ENCODE peak calls at places on chromosome 21, in nine cellular contexts. One of them, this sample, is unnamed.

GRCh38 chr21:36698160-36699025 is 522 bp upstream of the SIM2 start:
- DNase-seq in PC-3: peak
- DNase-seq in GM23248: no peak
- DNase-seq in GM23338: peak
- DNase-seq in neural progenitor cell: peak
- DNase-seq in MM.1S: no peak
- DNase-seq in HCT116: peak
- DNase-seq in hepatocyte: no peak
- DNase-seq in SK-N-SH: peak
- DNase-seq in this sample: no peak

GRCh38 chr21:26115899-26116298 is 54.7 kb downstream of the APP start:
- DNase-seq in PC-3: peak
- DNase-seq in GM23248: peak
- DNase-seq in GM23338: no peak
- DNase-seq in neural progenitor cell: no peak
- DNase-seq in MM.1S: no peak
- DNase-seq in HCT116: no peak
- DNase-seq in hepatocyte: no peak
- DNase-seq in SK-N-SH: no peak
- DNase-seq in this sample: no peak

GRCh38 chr21:22575165-22575584 is 1577.0 kb downstream of the NCAM2 start:
- DNase-seq in PC-3: peak
- DNase-seq in GM23248: no peak
- DNase-seq in GM23338: peak
- DNase-seq in neural progenitor cell: peak
- DNase-seq in MM.1S: peak
- DNase-seq in HCT116: no peak
- DNase-seq in hepatocyte: peak
- DNase-seq in SK-N-SH: peak
- DNase-seq in this sample: peak

GRCh38 chr21:37509802-37510393 is 143.3 kb downstream of the DYRK1A start:
- DNase-seq in PC-3: no peak
- DNase-seq in GM23248: peak
- DNase-seq in GM23338: no peak
- DNase-seq in neural progenitor cell: no peak
- DNase-seq in MM.1S: no peak
- DNase-seq in HCT116: no peak
- DNase-seq in hepatocyte: peak
- DNase-seq in SK-N-SH: peak
- DNase-seq in this sample: no peak

GRCh38 chr21:36839123-36839522 is 127.3 kb downstream of the HLCS start:
- DNase-seq in PC-3: no peak
- DNase-seq in GM23248: peak
- DNase-seq in GM23338: no peak
- DNase-seq in neural progenitor cell: no peak
- DNase-seq in MM.1S: no peak
- DNase-seq in HCT116: no peak
- DNase-seq in hepatocyte: no peak
- DNase-seq in SK-N-SH: no peak
- DNase-seq in this sample: no peak

GRCh38 chr21:15592271-15592860 is 137.4 kb upstream of the USP25 start:
- DNase-seq in PC-3: peak
- DNase-seq in GM23248: peak
- DNase-seq in GM23338: peak
- DNase-seq in neural progenitor cell: peak
- DNase-seq in MM.1S: peak
- DNase-seq in HCT116: peak
- DNase-seq in hepatocyte: peak
- DNase-seq in SK-N-SH: peak
- DNase-seq in this sample: peak

GRCh38 chr21:33300701-33301631 is 23.8 kb upstream of the IFNAR1 start:
- DNase-seq in PC-3: peak
- DNase-seq in GM23248: no peak
- DNase-seq in GM23338: no peak
- DNase-seq in neural progenitor cell: no peak
- DNase-seq in MM.1S: no peak
- DNase-seq in HCT116: no peak
- DNase-seq in hepatocyte: no peak
- DNase-seq in SK-N-SH: peak
- DNase-seq in this sample: peak

GRCh38 chr21:29196021-29196663 is 65.7 kb downstream of the MAP3K7CL start:
- DNase-seq in PC-3: peak
- DNase-seq in GM23248: peak
- DNase-seq in GM23338: peak
- DNase-seq in neural progenitor cell: no peak
- DNase-seq in MM.1S: peak
- DNase-seq in HCT116: peak
- DNase-seq in hepatocyte: peak
- DNase-seq in SK-N-SH: peak
- DNase-seq in this sample: peak

GRCh38 chr21:37837381-37837780 is 78.9 kb downstream of the KCNJ6 start:
- DNase-seq in PC-3: no peak
- DNase-seq in GM23248: no peak
- DNase-seq in GM23338: no peak
- DNase-seq in neural progenitor cell: no peak
- DNase-seq in MM.1S: no peak
- DNase-seq in HCT116: no peak
- DNase-seq in hepatocyte: no peak
- DNase-seq in SK-N-SH: no peak
- DNase-seq in this sample: no peak

GRCh38 chr21:38913120-38913975 is 107.6 kb downstream of the ETS2 start:
- DNase-seq in PC-3: peak
- DNase-seq in GM23248: peak
- DNase-seq in GM23338: peak
- DNase-seq in neural progenitor cell: peak
- DNase-seq in MM.1S: no peak
- DNase-seq in HCT116: peak
- DNase-seq in hepatocyte: peak
- DNase-seq in SK-N-SH: peak
- DNase-seq in this sample: no peak

GRCh38 chr21:37452222-37452621 is 85.6 kb downstream of the DYRK1A start:
- DNase-seq in PC-3: no peak
- DNase-seq in GM23248: peak
- DNase-seq in GM23338: no peak
- DNase-seq in neural progenitor cell: no peak
- DNase-seq in MM.1S: no peak
- DNase-seq in HCT116: no peak
- DNase-seq in hepatocyte: peak
- DNase-seq in SK-N-SH: peak
- DNase-seq in this sample: no peak

GRCh38 chr21:19565587-19565986 is 1162.0 kb upstream of the TMPRSS15 start:
- DNase-seq in PC-3: peak
- DNase-seq in GM23248: no peak
- DNase-seq in GM23338: no peak
- DNase-seq in neural progenitor cell: no peak
- DNase-seq in MM.1S: no peak
- DNase-seq in HCT116: no peak
- DNase-seq in hepatocyte: no peak
- DNase-seq in SK-N-SH: no peak
- DNase-seq in this sample: no peak

GRCh38 chr21:33327326-33327725 is 2.6 kb downstream of the IFNAR1 start:
- DNase-seq in PC-3: no peak
- DNase-seq in GM23248: no peak
- DNase-seq in GM23338: no peak
- DNase-seq in neural progenitor cell: no peak
- DNase-seq in MM.1S: no peak
- DNase-seq in HCT116: no peak
- DNase-seq in hepatocyte: no peak
- DNase-seq in SK-N-SH: no peak
- DNase-seq in this sample: no peak

GRCh38 chr21:31730687-31731111 is 1.2 kb downstream of the SCAF4 start:
- DNase-seq in PC-3: peak
- DNase-seq in GM23248: peak
- DNase-seq in GM23338: peak
- DNase-seq in neural progenitor cell: peak
- DNase-seq in MM.1S: no peak
- DNase-seq in HCT116: no peak
- DNase-seq in hepatocyte: no peak
- DNase-seq in SK-N-SH: no peak
- DNase-seq in this sample: peak

GRCh38 chr21:37787456-37787855 is 128.8 kb downstream of the KCNJ6 start:
- DNase-seq in PC-3: peak
- DNase-seq in GM23248: peak
- DNase-seq in GM23338: no peak
- DNase-seq in neural progenitor cell: no peak
- DNase-seq in MM.1S: no peak
- DNase-seq in HCT116: no peak
- DNase-seq in hepatocyte: no peak
- DNase-seq in SK-N-SH: no peak
- DNase-seq in this sample: no peak

GRCh38 chr21:46250146-46250725 is 21.7 kb upstream of the LSS start:
- DNase-seq in PC-3: no peak
- DNase-seq in GM23248: no peak
- DNase-seq in GM23338: no peak
- DNase-seq in neural progenitor cell: no peak
- DNase-seq in MM.1S: no peak
- DNase-seq in HCT116: no peak
- DNase-seq in hepatocyte: no peak
- DNase-seq in SK-N-SH: no peak
- DNase-seq in this sample: peak

GRCh38 chr21:15243356-15243755 is 178.6 kb upstream of the NRIP1 start:
- DNase-seq in PC-3: no peak
- DNase-seq in GM23248: no peak
- DNase-seq in GM23338: peak
- DNase-seq in neural progenitor cell: no peak
- DNase-seq in MM.1S: no peak
- DNase-seq in HCT116: no peak
- DNase-seq in hepatocyte: no peak
- DNase-seq in SK-N-SH: no peak
- DNase-seq in this sample: no peak

GRCh38 chr21:43958364-43959158 is 53.5 kb upstream of the TRAPPC10 start:
- DNase-seq in PC-3: no peak
- DNase-seq in GM23248: no peak
- DNase-seq in GM23338: no peak
- DNase-seq in neural progenitor cell: no peak
- DNase-seq in MM.1S: no peak
- DNase-seq in HCT116: no peak
- DNase-seq in hepatocyte: no peak
- DNase-seq in SK-N-SH: no peak
- DNase-seq in this sample: no peak

GRCh38 chr21:39003982-39004775 is 179.1 kb downstream of the PSMG1 start:
- DNase-seq in PC-3: no peak
- DNase-seq in GM23248: peak
- DNase-seq in GM23338: no peak
- DNase-seq in neural progenitor cell: no peak
- DNase-seq in MM.1S: no peak
- DNase-seq in HCT116: no peak
- DNase-seq in hepatocyte: no peak
- DNase-seq in SK-N-SH: no peak
- DNase-seq in this sample: no peak

GRCh38 chr21:35469446-35469845 is 420.3 kb upstream of the RUNX1 start:
- DNase-seq in PC-3: no peak
- DNase-seq in GM23248: no peak
- DNase-seq in GM23338: no peak
- DNase-seq in neural progenitor cell: no peak
- DNase-seq in MM.1S: no peak
- DNase-seq in HCT116: no peak
- DNase-seq in hepatocyte: no peak
- DNase-seq in SK-N-SH: no peak
- DNase-seq in this sample: no peak
- TF ChIP-seq EZH2phosphoT487 in PC-3: no peak
- TF ChIP-seq EZH2phosphoT487 in GM23248: no peak
- TF ChIP-seq EZH2phosphoT487 in GM23338: no peak
- TF ChIP-seq EZH2phosphoT487 in neural progenitor cell: no peak
- TF ChIP-seq EZH2phosphoT487 in MM.1S: no peak
- TF ChIP-seq EZH2phosphoT487 in HCT116: no peak
- TF ChIP-seq EZH2phosphoT487 in hepatocyte: no peak
- TF ChIP-seq EZH2phosphoT487 in SK-N-SH: no peak
- TF ChIP-seq EZH2phosphoT487 in this sample: no peak

DNA sequence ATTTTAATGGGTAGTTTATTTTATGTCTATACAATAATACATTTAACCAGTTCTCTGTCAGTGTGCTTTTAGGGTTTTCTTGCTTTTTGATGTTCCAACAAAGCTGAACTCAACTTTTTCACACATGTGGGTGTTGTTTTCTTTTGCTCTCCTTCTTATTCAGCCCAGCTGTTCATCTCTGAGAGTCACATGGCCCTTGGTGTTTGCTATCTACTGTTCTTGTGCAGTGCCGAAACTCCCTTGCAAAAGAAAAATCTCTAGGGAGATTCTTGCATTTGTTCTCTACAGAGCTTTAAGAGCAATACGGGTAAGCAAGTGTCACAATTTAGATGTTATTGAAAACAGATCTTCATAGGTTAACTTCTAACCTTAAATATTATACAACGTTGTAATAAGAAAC is 281.1 kb upstream of the CXADR start:
- DNase-seq in PC-3: no peak
- DNase-seq in GM23248: no peak
- DNase-seq in GM23338: no peak
- DNase-seq in neural progenitor cell: no peak
- DNase-seq in MM.1S: no peak
- DNase-seq in HCT116: no peak
- DNase-seq in hepatocyte: no peak
- DNase-seq in SK-N-SH: no peak
- DNase-seq in this sample: no peak
- H3K4me3 ChIP-seq in PC-3: no peak
- H3K4me3 ChIP-seq in GM23248: no peak
- H3K4me3 ChIP-seq in GM23338: no peak
- H3K4me3 ChIP-seq in neural progenitor cell: no peak
- H3K4me3 ChIP-seq in MM.1S: no peak
- H3K4me3 ChIP-seq in HCT116: no peak
- H3K4me3 ChIP-seq in hepatocyte: no peak
- H3K4me3 ChIP-seq in SK-N-SH: no peak
- H3K4me3 ChIP-seq in this sample: no peak

DNA sequence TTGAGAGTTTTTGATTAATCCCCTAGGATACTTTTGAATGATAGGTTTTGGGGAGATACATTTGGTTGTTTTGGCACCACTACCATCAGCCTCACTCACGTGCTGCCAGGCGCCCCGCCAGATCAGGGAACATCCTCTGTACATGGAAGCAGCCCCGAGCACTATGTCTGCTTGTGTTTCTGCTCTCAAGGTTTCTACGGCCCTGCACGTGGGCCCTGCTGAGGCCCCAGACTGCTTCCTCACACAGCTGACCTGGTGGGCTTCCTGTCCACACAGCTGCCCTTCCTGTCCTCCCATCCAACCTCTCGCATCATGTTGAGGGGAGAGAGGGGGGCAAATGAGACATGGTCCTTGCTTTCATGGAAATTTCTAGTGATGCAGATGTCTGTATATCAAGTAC is 20.0 kb downstream of the ADARB1 start:
- DNase-seq in PC-3: no peak
- DNase-seq in GM23248: no peak
- DNase-seq in GM23338: no peak
- DNase-seq in neural progenitor cell: no peak
- DNase-seq in MM.1S: no peak
- DNase-seq in HCT116: no peak
- DNase-seq in hepatocyte: no peak
- DNase-seq in SK-N-SH: peak
- DNase-seq in this sample: no peak
- TF ChIP-seq EZH2phosphoT487 in PC-3: no peak
- TF ChIP-seq EZH2phosphoT487 in GM23248: no peak
- TF ChIP-seq EZH2phosphoT487 in GM23338: no peak
- TF ChIP-seq EZH2phosphoT487 in neural progenitor cell: no peak
- TF ChIP-seq EZH2phosphoT487 in MM.1S: no peak
- TF ChIP-seq EZH2phosphoT487 in HCT116: no peak
- TF ChIP-seq EZH2phosphoT487 in hepatocyte: no peak
- TF ChIP-seq EZH2phosphoT487 in SK-N-SH: no peak
- TF ChIP-seq EZH2phosphoT487 in this sample: no peak

DNA sequence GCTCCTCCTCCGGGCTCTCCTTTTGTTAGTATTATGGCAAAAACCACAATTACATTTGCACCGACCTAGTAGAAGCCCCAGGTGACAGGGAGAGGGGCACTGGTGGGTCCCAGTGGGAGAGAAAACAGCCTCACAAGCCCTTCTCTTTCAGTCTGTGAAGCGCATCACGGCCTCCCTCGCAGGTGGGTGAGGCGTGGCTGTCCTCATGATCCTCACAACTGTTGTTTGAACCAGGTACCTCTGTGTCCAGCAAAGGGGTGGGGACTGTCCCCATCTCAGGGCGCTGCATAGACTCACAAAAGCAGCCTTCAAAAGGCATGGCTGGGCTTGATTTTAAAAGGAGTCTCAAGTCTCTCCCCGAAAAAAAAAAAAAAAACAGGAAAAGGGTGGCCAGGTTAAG is 7.9 kb upstream of the C2CD2 start:
- DNase-seq in PC-3: no peak
- DNase-seq in GM23248: no peak
- DNase-seq in GM23338: no peak
- DNase-seq in neural progenitor cell: no peak
- DNase-seq in MM.1S: no peak
- DNase-seq in HCT116: no peak
- DNase-seq in hepatocyte: no peak
- DNase-seq in SK-N-SH: no peak
- DNase-seq in this sample: peak
- H3K4me3 ChIP-seq in PC-3: peak
- H3K4me3 ChIP-seq in GM23248: no peak
- H3K4me3 ChIP-seq in GM23338: no peak
- H3K4me3 ChIP-seq in neural progenitor cell: no peak
- H3K4me3 ChIP-seq in MM.1S: no peak
- H3K4me3 ChIP-seq in HCT116: no peak
- H3K4me3 ChIP-seq in hepatocyte: no peak
- H3K4me3 ChIP-seq in SK-N-SH: no peak
- H3K4me3 ChIP-seq in this sample: no peak

This sample was measured in OCI-LY7.